ENCODE peak calls at places on chromosomes 11 and 22, in six cellular contexts. One of them, this sample, is unnamed. For H3K27me3, the result is how much of the 10 kb centered on the place peaks cover.

GRCh38 chr11:75522645-75523044 is 3.1 kb downstream of the GDPD5 start:
- DNase-seq in BE2C: no peak
- DNase-seq in CD8-positive, alpha-beta memory T cell: no peak
- DNase-seq in H1: no peak
- DNase-seq in PC-3: no peak
- DNase-seq in effector memory CD4-positive, alpha-beta T cell: no peak
- DNase-seq in this sample: no peak

GRCh38 chr11:32581556-32581955 is 2.1 kb upstream of the EIF3M start:
- DNase-seq in BE2C: no peak
- DNase-seq in CD8-positive, alpha-beta memory T cell: no peak
- DNase-seq in H1: no peak
- DNase-seq in PC-3: peak
- DNase-seq in effector memory CD4-positive, alpha-beta T cell: no peak
- DNase-seq in this sample: no peak

GRCh38 chr11:46553746-46554204 is 40.0 kb downstream of the AMBRA1 start:
- DNase-seq in BE2C: no peak
- DNase-seq in CD8-positive, alpha-beta memory T cell: no peak
- DNase-seq in H1: no peak
- DNase-seq in PC-3: peak
- DNase-seq in effector memory CD4-positive, alpha-beta T cell: no peak
- DNase-seq in this sample: no peak

GRCh38 chr11:14577835-14578529 is 57.8 kb upstream of the PSMA1 start:
- DNase-seq in BE2C: no peak
- DNase-seq in CD8-positive, alpha-beta memory T cell: no peak
- DNase-seq in H1: no peak
- DNase-seq in PC-3: no peak
- DNase-seq in effector memory CD4-positive, alpha-beta T cell: no peak
- DNase-seq in this sample: no peak

GRCh38 chr11:126307706-126308105 is 3.8 kb downstream of the DCPS start:
- DNase-seq in BE2C: peak
- DNase-seq in CD8-positive, alpha-beta memory T cell: no peak
- DNase-seq in H1: no peak
- DNase-seq in PC-3: peak
- DNase-seq in effector memory CD4-positive, alpha-beta T cell: no peak
- DNase-seq in this sample: peak

GRCh38 chr22:30310881-30311771 is 15.6 kb downstream of the TBC1D10A start:
- DNase-seq in BE2C: no peak
- DNase-seq in CD8-positive, alpha-beta memory T cell: no peak
- DNase-seq in H1: no peak
- DNase-seq in PC-3: peak
- DNase-seq in effector memory CD4-positive, alpha-beta T cell: no peak
- DNase-seq in this sample: no peak

GRCh38 chr11:85740464-85741400 is 54.7 kb upstream of the CCDC89 start:
- DNase-seq in BE2C: no peak
- DNase-seq in CD8-positive, alpha-beta memory T cell: no peak
- DNase-seq in H1: no peak
- DNase-seq in PC-3: peak
- DNase-seq in effector memory CD4-positive, alpha-beta T cell: no peak
- DNase-seq in this sample: peak

GRCh38 chr11:2700415-2701211 is 819 bp upstream of the KCNQ1OT1 start:
- DNase-seq in BE2C: peak
- DNase-seq in CD8-positive, alpha-beta memory T cell: peak
- DNase-seq in H1: no peak
- DNase-seq in PC-3: peak
- DNase-seq in effector memory CD4-positive, alpha-beta T cell: no peak
- DNase-seq in this sample: peak

GRCh38 chr11:109424893-109425292 is 2.9 kb downstream of the C11orf87 start:
- DNase-seq in BE2C: no peak
- DNase-seq in CD8-positive, alpha-beta memory T cell: no peak
- DNase-seq in H1: peak
- DNase-seq in PC-3: peak
- DNase-seq in effector memory CD4-positive, alpha-beta T cell: no peak
- DNase-seq in this sample: peak

GRCh38 chr22:38923463-38924196 is 33.8 kb upstream of the APOBEC3A start:
- DNase-seq in BE2C: peak
- DNase-seq in CD8-positive, alpha-beta memory T cell: no peak
- DNase-seq in H1: no peak
- DNase-seq in PC-3: peak
- DNase-seq in effector memory CD4-positive, alpha-beta T cell: no peak
- DNase-seq in this sample: peak

GRCh38 chr22:37519268-37520195 is at the start of gene CARD10:
- DNase-seq in BE2C: peak
- DNase-seq in CD8-positive, alpha-beta memory T cell: no peak
- DNase-seq in H1: no peak
- DNase-seq in PC-3: peak
- DNase-seq in effector memory CD4-positive, alpha-beta T cell: no peak
- DNase-seq in this sample: peak

GRCh38 chr22:22890085-22890484 is 2.5 kb downstream of the IGLL5 start:
- DNase-seq in BE2C: no peak
- DNase-seq in CD8-positive, alpha-beta memory T cell: no peak
- DNase-seq in H1: no peak
- DNase-seq in PC-3: no peak
- DNase-seq in effector memory CD4-positive, alpha-beta T cell: no peak
- DNase-seq in this sample: no peak

GRCh38 chr11:27716850-27717249 is 16.6 kb upstream of the BDNF start:
- DNase-seq in BE2C: no peak
- DNase-seq in CD8-positive, alpha-beta memory T cell: no peak
- DNase-seq in H1: no peak
- DNase-seq in PC-3: peak
- DNase-seq in effector memory CD4-positive, alpha-beta T cell: no peak
- DNase-seq in this sample: no peak

GRCh38 chr11:64253043-64253442 is 1.7 kb downstream of the PLCB3 start:
- DNase-seq in BE2C: no peak
- DNase-seq in CD8-positive, alpha-beta memory T cell: no peak
- DNase-seq in H1: no peak
- DNase-seq in PC-3: no peak
- DNase-seq in effector memory CD4-positive, alpha-beta T cell: no peak
- DNase-seq in this sample: no peak

GRCh38 chr22:46007848-46008261 is 30.9 kb upstream of the WNT7B start:
- DNase-seq in BE2C: peak
- DNase-seq in CD8-positive, alpha-beta memory T cell: no peak
- DNase-seq in H1: no peak
- DNase-seq in PC-3: no peak
- DNase-seq in effector memory CD4-positive, alpha-beta T cell: no peak
- DNase-seq in this sample: peak

GRCh38 chr11:123430736-123431356 is 777 bp downstream of the GRAMD1B start:
- DNase-seq in BE2C: peak
- DNase-seq in CD8-positive, alpha-beta memory T cell: peak
- DNase-seq in H1: no peak
- DNase-seq in PC-3: peak
- DNase-seq in effector memory CD4-positive, alpha-beta T cell: peak
- DNase-seq in this sample: peak

GRCh38 chr11:78952188-78952587 is 377.5 kb upstream of the NARS2 start:
- DNase-seq in BE2C: no peak
- DNase-seq in CD8-positive, alpha-beta memory T cell: no peak
- DNase-seq in H1: no peak
- DNase-seq in PC-3: no peak
- DNase-seq in effector memory CD4-positive, alpha-beta T cell: no peak
- DNase-seq in this sample: no peak

GRCh38 chr11:128302425-128303186 is 284.8 kb downstream of the ETS1 start:
- DNase-seq in BE2C: no peak
- DNase-seq in CD8-positive, alpha-beta memory T cell: peak
- DNase-seq in H1: no peak
- DNase-seq in PC-3: no peak
- DNase-seq in effector memory CD4-positive, alpha-beta T cell: peak
- DNase-seq in this sample: peak

GRCh38 chr11:75557649-75558494 is 4.2 kb upstream of the SERPINH1 start:
- DNase-seq in BE2C: no peak
- DNase-seq in CD8-positive, alpha-beta memory T cell: no peak
- DNase-seq in H1: no peak
- DNase-seq in PC-3: no peak
- DNase-seq in effector memory CD4-positive, alpha-beta T cell: no peak
- DNase-seq in this sample: no peak

GRCh38 chr22:23862103-23862502 is 4.4 kb downstream of the SLC2A11 start:
- DNase-seq in BE2C: peak
- DNase-seq in CD8-positive, alpha-beta memory T cell: no peak
- DNase-seq in H1: no peak
- DNase-seq in PC-3: peak
- DNase-seq in effector memory CD4-positive, alpha-beta T cell: no peak
- DNase-seq in this sample: peak

GRCh38 chr11:76667856-76668255 is 2.7 kb downstream of the LRRC32 start:
- DNase-seq in BE2C: peak
- DNase-seq in CD8-positive, alpha-beta memory T cell: no peak
- DNase-seq in H1: no peak
- DNase-seq in PC-3: no peak
- DNase-seq in effector memory CD4-positive, alpha-beta T cell: no peak
- DNase-seq in this sample: no peak

GRCh38 chr22:44924724-44925123 is 85.1 kb downstream of the PHF21B start:
- DNase-seq in BE2C: no peak
- DNase-seq in CD8-positive, alpha-beta memory T cell: no peak
- DNase-seq in H1: no peak
- DNase-seq in PC-3: no peak
- DNase-seq in effector memory CD4-positive, alpha-beta T cell: no peak
- DNase-seq in this sample: no peak

DNA sequence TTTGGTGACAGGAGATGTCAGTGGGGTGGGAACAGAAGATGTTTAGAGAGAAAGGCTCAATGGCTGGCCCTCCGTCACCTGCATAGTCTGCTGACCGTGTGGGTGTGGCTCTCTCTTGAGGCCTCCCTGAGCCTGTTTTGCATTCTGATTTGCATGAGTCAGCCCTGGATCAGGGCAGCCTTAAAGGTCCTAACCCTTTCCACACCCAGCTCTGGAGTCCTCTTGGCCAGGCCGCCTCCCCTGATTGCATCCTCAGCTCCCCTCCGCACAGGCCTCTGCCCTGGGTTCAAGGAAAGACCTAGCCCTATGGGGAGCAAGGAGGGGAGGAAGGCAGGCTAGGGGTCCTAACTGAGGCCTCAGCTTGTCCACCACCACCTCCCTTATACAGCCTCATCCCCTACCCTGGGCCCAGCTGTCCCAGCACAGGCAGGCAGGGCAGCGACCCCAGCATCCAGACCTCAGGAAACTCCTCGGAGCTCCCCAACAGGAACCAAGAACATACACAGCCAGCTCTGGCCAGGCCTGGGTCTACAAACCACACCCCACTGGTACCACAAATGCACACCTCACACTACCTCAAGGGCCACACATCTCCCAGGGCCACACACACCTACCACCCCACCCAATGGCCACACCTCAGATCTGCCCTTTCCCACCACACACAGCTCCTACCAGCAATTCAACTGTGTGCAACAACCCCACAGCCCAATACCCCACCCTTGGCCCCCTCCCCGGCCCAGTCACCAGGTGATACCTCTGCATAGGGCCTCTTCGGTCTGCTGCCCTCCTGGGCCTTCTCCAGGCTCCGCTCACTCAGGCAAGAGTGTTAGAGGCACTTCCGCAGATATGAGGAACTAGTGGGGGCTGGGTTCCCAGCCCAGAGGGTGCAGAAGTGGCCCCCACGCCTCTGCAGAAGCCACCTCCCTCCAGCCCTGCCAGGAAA is 13.7 kb downstream of the ARAP1 start:
- DNase-seq in BE2C: no peak
- DNase-seq in CD8-positive, alpha-beta memory T cell: no peak
- DNase-seq in H1: no peak
- DNase-seq in PC-3: peak
- DNase-seq in effector memory CD4-positive, alpha-beta T cell: no peak
- DNase-seq in this sample: no peak
- H3K4me3 ChIP-seq in BE2C: no peak
- H3K4me3 ChIP-seq in CD8-positive, alpha-beta memory T cell: no peak
- H3K4me3 ChIP-seq in H1: no peak
- H3K4me3 ChIP-seq in PC-3: no peak
- H3K4me3 ChIP-seq in effector memory CD4-positive, alpha-beta T cell: no peak
- H3K4me3 ChIP-seq in this sample: no peak

GRCh38 chr11:134362192-134362901 is 30.6 kb downstream of the GLB1L2 start:
- DNase-seq in BE2C: no peak
- DNase-seq in CD8-positive, alpha-beta memory T cell: no peak
- DNase-seq in H1: no peak
- DNase-seq in PC-3: no peak
- DNase-seq in effector memory CD4-positive, alpha-beta T cell: no peak
- DNase-seq in this sample: no peak

GRCh38 chr11:134361241-134361640 is 29.5 kb downstream of the GLB1L2 start:
- DNase-seq in BE2C: peak
- DNase-seq in CD8-positive, alpha-beta memory T cell: no peak
- DNase-seq in H1: no peak
- DNase-seq in PC-3: no peak
- DNase-seq in effector memory CD4-positive, alpha-beta T cell: no peak
- DNase-seq in this sample: no peak

GRCh38 chr11:134363161-134363560 is 31.4 kb downstream of the GLB1L2 start:
- DNase-seq in BE2C: peak
- DNase-seq in CD8-positive, alpha-beta memory T cell: no peak
- DNase-seq in H1: no peak
- DNase-seq in PC-3: no peak
- DNase-seq in effector memory CD4-positive, alpha-beta T cell: no peak
- DNase-seq in this sample: no peak

GRCh38 chr11:134360050-134360835 is 28.5 kb downstream of the GLB1L2 start:
- DNase-seq in BE2C: peak
- DNase-seq in CD8-positive, alpha-beta memory T cell: peak
- DNase-seq in H1: peak
- DNase-seq in PC-3: peak
- DNase-seq in effector memory CD4-positive, alpha-beta T cell: peak
- DNase-seq in this sample: peak

GRCh38 chr11:134361661-134362060 is 29.9 kb downstream of the GLB1L2 start:
- DNase-seq in BE2C: peak
- DNase-seq in CD8-positive, alpha-beta memory T cell: no peak
- DNase-seq in H1: no peak
- DNase-seq in PC-3: no peak
- DNase-seq in effector memory CD4-positive, alpha-beta T cell: no peak
- DNase-seq in this sample: no peak
- H3K27me3 ChIP-seq in BE2C: under half
- H3K27me3 ChIP-seq in CD8-positive, alpha-beta memory T cell: under half
- H3K27me3 ChIP-seq in H1: under half
- H3K27me3 ChIP-seq in PC-3: under half
- H3K27me3 ChIP-seq in effector memory CD4-positive, alpha-beta T cell: under half
- H3K27me3 ChIP-seq in this sample: under half

GRCh38 chr11:96333076-96333744 is 9.8 kb downstream of the MAML2 start:
- DNase-seq in BE2C: no peak
- DNase-seq in CD8-positive, alpha-beta memory T cell: no peak
- DNase-seq in H1: no peak
- DNase-seq in PC-3: no peak
- DNase-seq in effector memory CD4-positive, alpha-beta T cell: no peak
- DNase-seq in this sample: no peak
- H3K4me3 ChIP-seq in BE2C: no peak
- H3K4me3 ChIP-seq in CD8-positive, alpha-beta memory T cell: no peak
- H3K4me3 ChIP-seq in H1: peak
- H3K4me3 ChIP-seq in PC-3: no peak
- H3K4me3 ChIP-seq in effector memory CD4-positive, alpha-beta T cell: no peak
- H3K4me3 ChIP-seq in this sample: no peak

DNA sequence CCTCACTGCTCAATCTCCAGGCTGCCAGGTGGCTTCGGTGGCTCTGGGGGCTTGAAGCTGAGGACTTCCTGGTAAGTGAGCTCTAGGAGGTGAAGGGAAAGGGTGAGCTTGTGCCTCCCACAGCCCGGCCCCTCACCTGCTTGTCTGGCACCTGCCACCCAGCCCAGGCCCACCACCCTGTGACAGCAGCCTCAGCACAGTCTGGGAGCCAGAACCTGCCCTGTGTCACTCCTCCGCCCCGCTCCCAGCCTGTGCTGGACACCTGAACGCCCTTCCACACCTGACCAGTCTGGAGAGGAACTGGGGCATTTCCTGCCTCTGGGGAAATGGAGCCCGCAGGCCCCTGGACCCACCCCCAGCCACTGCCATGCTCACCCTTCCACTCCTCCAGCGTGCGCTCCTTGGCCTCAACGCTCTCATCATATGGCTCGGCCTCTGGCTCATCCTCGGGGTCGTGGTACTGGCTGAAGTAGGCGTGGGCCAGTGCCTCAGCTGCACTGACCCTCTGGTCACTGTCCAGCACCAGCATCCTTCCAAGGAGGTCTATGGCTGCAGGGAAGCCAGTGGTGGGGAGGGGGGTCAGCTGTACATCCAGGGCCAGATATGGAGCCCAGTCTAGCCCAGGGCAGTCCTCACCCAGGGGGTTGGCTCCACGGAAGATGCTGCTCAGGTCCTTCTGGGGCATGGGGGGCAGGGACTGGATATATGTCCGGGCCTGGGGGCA is 3.6 kb upstream of the MAPK12 start:
- DNase-seq in BE2C: no peak
- DNase-seq in CD8-positive, alpha-beta memory T cell: no peak
- DNase-seq in H1: no peak
- DNase-seq in PC-3: no peak
- DNase-seq in effector memory CD4-positive, alpha-beta T cell: no peak
- DNase-seq in this sample: no peak
- H3K27me3 ChIP-seq in BE2C: under half
- H3K27me3 ChIP-seq in CD8-positive, alpha-beta memory T cell: under half
- H3K27me3 ChIP-seq in H1: under half
- H3K27me3 ChIP-seq in PC-3: under half
- H3K27me3 ChIP-seq in effector memory CD4-positive, alpha-beta T cell: under half
- H3K27me3 ChIP-seq in this sample: under half